ENCODE peak calls at places on chromosomes 16 and 17, in five cellular contexts. Y is AG04450, N is cardiac fibroblast, U is nephron progenitor cell, C is AG10803. X is an unnamed sample.

GRCh38 chr17:81512984-81513668 is 527 bp upstream of the ACTG1 start:
- DNase-seq in Y (no peak), N (peak), U (peak), C (peak), X (no peak)

GRCh38 chr16:47045023-47045422 is 71.5 kb upstream of the DNAJA2 start:
- DNase-seq in U (no peak), N (peak), Y (no peak), C (peak), X (no peak)

GRCh38 chr17:41784207-41784744 is 2.2 kb downstream of the JUP start:
- DNase-seq in C (no peak), Y (no peak), U (peak), N (peak), X (no peak)

GRCh38 chr17:67944035-67944434 is 52.2 kb downstream of the C17orf58 start:
- DNase-seq in N (no peak), C (no peak), Y (no peak), U (no peak), X (no peak)

GRCh38 chr16:84308120-84308519 is 13.4 kb downstream of the WFDC1 start:
- DNase-seq in C (peak), N (peak), U (peak), Y (peak), X (no peak)

GRCh38 chr17:43670645-43671074 is 8.9 kb upstream of the MEOX1 start:
- DNase-seq in C (no peak), U (no peak), Y (no peak), N (no peak), X (no peak)

GRCh38 chr16:30183961-30184429 is 593 bp downstream of the CORO1A start:
- DNase-seq in C (no peak), Y (no peak), N (no peak), U (peak), X (no peak)

GRCh38 chr16:70276392-70276791 is 12.9 kb downstream of the AARS1 start:
- DNase-seq in N (no peak), C (no peak), Y (no peak), U (no peak), X (no peak)

GRCh38 chr17:2259769-2260536 is 43.6 kb downstream of the SMG6 start:
- DNase-seq in U (no peak), C (peak), Y (no peak), N (peak), X (no peak)

GRCh38 chr16:70156207-70156978 is 17.2 kb upstream of the CLEC18C start:
- DNase-seq in Y (no peak), N (no peak), C (no peak), U (no peak), X (no peak)

GRCh38 chr17:1718362-1719165 is 5.9 kb upstream of the WDR81 start:
- DNase-seq in C (no peak), U (no peak), N (no peak), Y (no peak), X (no peak)

GRCh38 chr16:10988164-10988803 is 43.9 kb downstream of the CLEC16A start:
- DNase-seq in Y (no peak), U (no peak), C (no peak), N (no peak), X (no peak)

GRCh38 chr16:55030944-55031343 is 100.3 kb downstream of the IRX5 start:
- DNase-seq in Y (no peak), U (no peak), N (no peak), C (no peak), X (no peak)

GRCh38 chr17:33292184-33292980 is 713 bp downstream of the ASIC2 start:
- DNase-seq in Y (no peak), N (peak), C (no peak), U (peak), X (no peak)

GRCh38 chr17:49338883-49339282 is 23.2 kb downstream of the ZNF652 start:
- DNase-seq in U (no peak), N (no peak), Y (no peak), C (no peak), X (no peak)

GRCh38 chr17:77644981-77645380 is 313.5 kb upstream of the TNRC6C start:
- DNase-seq in C (no peak), Y (no peak), U (peak), N (no peak), X (no peak)

GRCh38 chr17:32266389-32267269 is 997 bp downstream of the RHBDL3 start:
- DNase-seq in N (no peak), U (peak), C (no peak), Y (no peak), X (no peak)

GRCh38 chr17:74408830-74409229 is 23.1 kb upstream of the GPRC5C start:
- DNase-seq in N (no peak), Y (no peak), U (no peak), C (no peak), X (no peak)

GRCh38 chr17:6530324-6530920 is 25.9 kb downstream of the PITPNM3 start:
- DNase-seq in U (no peak), N (no peak), C (no peak), Y (no peak), X (no peak)

GRCh38 chr16:898216-898615 is 72.6 kb downstream of the LMF1 start:
- DNase-seq in C (no peak), N (no peak), U (no peak), Y (no peak), X (no peak)

GRCh38 chr16:897701-898100 is 73.1 kb downstream of the LMF1 start:
- DNase-seq in C (no peak), U (no peak), Y (no peak), N (no peak), X (no peak)

GRCh38 chr16:896261-897199 is 74.3 kb downstream of the LMF1 start:
- DNase-seq in N (no peak), C (no peak), U (no peak), Y (no peak), X (no peak)

GRCh38 chr16:895371-895770 is 75.4 kb downstream of the LMF1 start:
- DNase-seq in N (no peak), U (no peak), C (no peak), Y (no peak), X (no peak)

DNA sequence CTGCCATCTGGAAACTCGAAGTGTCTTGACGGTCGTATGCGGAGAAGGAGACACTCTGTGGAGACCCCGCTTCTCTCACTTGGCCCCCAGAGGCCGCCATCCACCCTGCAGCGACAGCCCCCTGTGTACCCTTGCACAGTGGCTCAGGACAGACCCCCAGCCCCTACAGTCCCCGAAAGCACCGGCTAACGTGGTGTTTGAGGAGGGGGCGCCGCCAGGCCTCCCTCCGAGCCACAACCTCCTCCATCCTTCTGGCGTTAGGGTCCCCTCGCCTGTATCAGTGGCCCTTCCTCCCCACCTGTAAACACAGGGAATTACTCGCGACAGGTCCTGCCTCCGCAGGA is 73.6 kb downstream of the LMF1 start:
- DNase-seq in C (no peak), Y (no peak), U (no peak), N (no peak), X (no peak)
- TF ChIP-seq CTCF in C (no peak), Y (no peak), U (no peak), N (no peak), X (no peak)

DNA sequence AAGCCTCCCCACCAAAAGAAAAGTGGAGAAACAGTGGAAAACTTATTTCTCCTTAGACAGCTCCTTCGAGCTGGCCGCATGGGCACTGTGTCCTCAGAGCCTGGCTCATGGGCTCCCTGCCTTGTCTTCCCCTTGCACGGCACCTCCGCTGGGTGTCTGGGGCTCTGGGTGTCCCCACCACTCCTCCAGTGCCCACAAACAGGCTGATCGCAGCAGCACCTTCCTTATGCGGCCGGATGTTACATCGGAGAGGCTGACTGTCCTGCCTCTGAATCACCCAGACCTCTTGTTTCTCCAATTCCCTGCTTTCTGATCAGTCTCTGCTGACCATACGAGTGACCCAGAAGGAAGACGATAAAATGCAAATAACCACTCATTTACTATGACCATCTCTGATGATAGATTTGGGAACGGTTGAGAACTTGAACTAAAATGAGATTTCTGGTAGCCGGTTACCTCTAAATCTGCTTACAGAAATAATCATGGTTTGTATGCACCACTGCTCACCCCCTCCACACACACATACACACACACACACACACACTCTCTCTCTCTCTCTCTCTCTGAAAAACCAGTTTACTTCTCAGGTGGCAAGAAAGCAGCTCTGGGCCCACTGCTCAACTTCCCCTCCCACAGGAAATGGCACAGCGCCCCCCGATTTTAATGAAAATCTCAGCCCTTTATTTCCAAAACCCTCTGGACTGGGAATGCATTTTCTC is 121.5 kb downstream of the SLC39A11 start:
- DNase-seq in N (no peak), C (no peak), Y (no peak), U (no peak), X (no peak)
- TF ChIP-seq CTCF in N (no peak), C (no peak), Y (no peak), U (no peak), X (no peak)

GRCh38 chr17:56891751-56892150 is 22.1 kb downstream of the TRIM25 start:
- DNase-seq in N (peak), C (no peak), Y (no peak), U (peak), X (no peak)
- TF ChIP-seq CTCF in N (peak), C (peak), Y (peak), U (no peak), X (peak)

GRCh38 chr17:61635913-61636432 is 45.0 kb upstream of the NACA2 start:
- DNase-seq in Y (peak), U (peak), C (peak), N (peak), X (no peak)
- TF ChIP-seq CTCF in Y (peak), U (peak), C (peak), N (peak), X (peak)

GRCh38 chr17:57404073-57404472 is 147.8 kb downstream of the MSI2 start:
- DNase-seq in U (no peak), N (no peak), C (no peak), Y (no peak), X (no peak)
- TF ChIP-seq CTCF in U (no peak), N (no peak), C (no peak), Y (no peak), X (no peak)

GRCh38 chr16:48112603-48113400 is 43.0 kb downstream of the ABCC12 start:
- DNase-seq in Y (no peak), N (no peak), U (no peak), C (no peak), X (no peak)

GRCh38 chr16:48110982-48111381 is 44.8 kb downstream of the ABCC12 start:
- DNase-seq in C (no peak), Y (no peak), U (no peak), N (no peak), X (no peak)

GRCh38 chr16:48114410-48114809 is 41.4 kb downstream of the ABCC12 start:
- DNase-seq in N (no peak), Y (no peak), U (no peak), C (no peak), X (no peak)

GRCh38 chr16:48115299-48115698 is 40.5 kb downstream of the ABCC12 start:
- DNase-seq in U (no peak), C (no peak), Y (no peak), N (no peak), X (no peak)

GRCh38 chr16:48113471-48113870 is 42.3 kb downstream of the ABCC12 start:
- DNase-seq in N (no peak), Y (no peak), U (no peak), C (no peak), X (no peak)
- TF ChIP-seq CTCF in N (no peak), Y (peak), U (no peak), C (no peak), X (no peak)

GRCh38 chr16:20327444-20328041 is at the start of gene GP2:
- DNase-seq in C (no peak), N (no peak), U (no peak), Y (no peak), X (no peak)
- TF ChIP-seq CTCF in C (no peak), N (no peak), U (peak), Y (no peak), X (no peak)

GRCh38 chr17:78746949-78747269 is 35.2 kb downstream of the CYTH1 start:
- DNase-seq in U (no peak), Y (no peak), C (no peak), N (no peak), X (no peak)

GRCh38 chr17:78748048-78748729 is 33.9 kb downstream of the CYTH1 start:
- DNase-seq in Y (no peak), N (no peak), U (no peak), C (no peak), X (no peak)

GRCh38 chr17:78747479-78747878 is 34.6 kb downstream of the CYTH1 start:
- DNase-seq in U (no peak), N (peak), Y (no peak), C (peak), X (no peak)

GRCh38 chr17:78746263-78746948 is 35.7 kb downstream of the CYTH1 start:
- DNase-seq in U (no peak), N (no peak), Y (no peak), C (no peak), X (no peak)

GRCh38 chr17:78748730-78749317 is 33.2 kb downstream of the CYTH1 start:
- DNase-seq in U (no peak), C (peak), Y (no peak), N (peak), X (peak)
- TF ChIP-seq CTCF in U (no peak), C (no peak), Y (no peak), N (no peak), X (no peak)

GRCh38 chr16:66548868-66549267 is 1.1 kb downstream of the TK2 start:
- DNase-seq in N (no peak), C (no peak), U (no peak), Y (no peak), X (no peak)

GRCh38 chr16:66547101-66547989 is 2.6 kb downstream of the TK2 start:
- DNase-seq in U (no peak), N (no peak), Y (no peak), C (no peak), X (no peak)

GRCh38 chr16:66548068-66548467 is 1.9 kb downstream of the TK2 start:
- DNase-seq in C (no peak), Y (no peak), N (no peak), U (no peak), X (no peak)

GRCh38 chr16:66551362-66551761 is 1.0 kb upstream of the CKLF start:
- DNase-seq in N (peak), C (peak), U (peak), Y (no peak), X (no peak)

DNA sequence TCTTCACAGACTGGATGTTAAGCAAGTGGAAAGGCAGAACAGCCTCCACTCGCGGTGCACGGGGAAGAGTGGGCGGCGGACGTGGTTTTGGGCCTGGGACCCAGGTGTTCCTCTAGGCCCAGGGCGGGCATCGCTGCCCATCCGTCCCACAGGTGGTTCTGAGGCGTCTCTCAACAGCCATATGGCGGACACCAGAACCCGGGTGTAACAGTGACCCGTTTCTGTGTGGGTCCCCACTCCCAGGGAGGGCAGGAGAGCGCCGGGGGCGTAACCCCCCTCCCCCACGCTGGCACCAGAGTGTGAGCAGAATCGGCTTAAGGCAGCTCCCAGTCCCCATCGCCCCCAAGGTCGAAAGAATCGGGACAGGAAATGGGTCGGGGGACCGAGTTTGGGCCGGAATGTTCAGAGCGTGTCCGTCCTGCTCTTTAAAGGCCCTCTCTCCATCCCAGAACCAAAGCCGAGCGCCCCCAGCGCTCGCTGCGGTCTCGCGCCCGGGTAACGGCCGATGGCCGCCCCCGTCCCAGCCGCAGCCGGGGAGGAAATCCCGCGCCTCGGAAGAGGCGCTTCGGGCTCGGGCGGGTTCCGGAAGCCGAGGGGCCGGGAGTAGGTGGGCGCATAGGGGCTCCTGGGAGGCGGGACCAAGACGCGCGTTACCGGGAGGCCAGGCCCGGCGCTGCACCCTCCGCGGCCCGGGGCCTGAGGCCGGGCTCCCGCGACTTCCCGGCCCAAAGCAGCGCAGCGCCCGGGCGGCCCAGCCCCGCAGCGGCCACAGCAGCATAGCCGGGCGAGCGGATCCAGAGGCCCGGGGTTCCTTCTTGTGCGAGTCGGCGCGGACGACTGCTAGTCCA is at the start of gene TK2:
- DNase-seq in Y (peak), N (peak), U (peak), C (peak), X (no peak)
- TF ChIP-seq CTCF in Y (peak), N (no peak), U (no peak), C (peak), X (no peak)

GRCh38 chr16:82344157-82344556 is 174.1 kb upstream of the MPHOSPH6 start:
- DNase-seq in U (peak), Y (no peak), N (peak), C (no peak), X (no peak)

GRCh38 chr16:82340531-82340930 is 170.5 kb upstream of the MPHOSPH6 start:
- DNase-seq in N (no peak), C (no peak), Y (no peak), U (no peak), X (no peak)

GRCh38 chr16:82345318-82345717 is 175.3 kb upstream of the MPHOSPH6 start:
- DNase-seq in U (no peak), N (no peak), C (no peak), Y (no peak), X (no peak)

GRCh38 chr16:82337355-82337754 is 167.3 kb upstream of the MPHOSPH6 start:
- DNase-seq in C (no peak), U (no peak), Y (no peak), N (no peak), X (no peak)

DNA sequence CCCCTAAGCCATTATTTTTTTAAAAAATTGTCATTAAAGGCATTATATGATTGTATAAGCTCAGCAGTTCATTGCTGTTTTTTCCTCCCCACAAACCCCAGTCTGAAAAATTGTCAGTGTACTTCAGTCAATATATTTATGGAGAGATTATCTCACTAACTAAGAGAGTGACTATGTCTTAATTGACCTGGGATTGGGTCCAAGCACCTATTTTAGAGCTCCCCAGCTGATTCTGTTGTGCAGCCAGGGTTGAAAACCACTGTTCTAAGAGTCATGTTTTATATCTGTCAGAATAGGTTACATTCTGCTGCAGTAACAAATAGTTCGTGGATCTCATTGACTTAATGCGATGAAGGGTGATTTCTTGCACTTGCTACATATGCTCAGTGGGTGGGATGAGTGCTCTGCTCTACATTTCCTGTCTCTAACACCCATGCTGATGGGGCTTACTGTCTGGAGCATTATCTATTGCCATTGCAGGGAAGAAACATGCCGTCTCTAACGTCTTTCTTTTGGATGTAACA is 171.2 kb upstream of the MPHOSPH6 start:
- DNase-seq in C (no peak), Y (no peak), U (no peak), N (no peak), X (no peak)
- TF ChIP-seq CTCF in C (no peak), Y (no peak), U (no peak), N (no peak), X (no peak)